ENCODE peak calls at places on chromosomes 12 and 14, in nine cellular contexts. X is endothelial cell; N is omental fat pad; F is cardiac muscle cell; R is glutamatergic neuron; J is fibroblast of pulmonary artery; C is CD8-positive, alpha-beta T cell; E is GM12865; P is nephron progenitor cell. L is an unnamed sample.
A peak's percentile ranks its signal among the peaks of the same experiment; 100 is the strongest.

GRCh38 chr12:49058366-49059062 is 2.1 kb downstream of the KMT2D start:
- DNase-seq in X (no peak), N (no peak), F (no peak), R (no peak), J (no peak), C (no peak), E (no peak), P (no peak), L (no peak)

GRCh38 chr12:93612719-93613228 is 40.3 kb downstream of the SOCS2 start:
- DNase-seq in X (no peak), N (no peak), F (no peak), R (no peak), J (no peak), C (no peak), E (no peak), P (no peak), L (no peak)

GRCh38 chr14:57818511-57818910 is 47.4 kb downstream of the SLC35F4 start:
- DNase-seq in X (no peak), N (no peak), F (no peak), R (no peak), J (no peak), C (no peak), E (no peak), P (no peak), L (no peak)

GRCh38 chr12:70393787-70394519 is 27.9 kb downstream of the KCNMB4 start:
- DNase-seq in X (no peak), N (no peak), F (no peak), R (no peak), J (peak; percentile 61), C (no peak), E (no peak), P (no peak), L (no peak)

GRCh38 chr14:81435578-81436295 is 35.6 kb upstream of the STON2 start:
- DNase-seq in X (peak; percentile 66), N (no peak), F (peak; percentile 83), R (peak; percentile 57), J (peak; percentile 11), C (peak; percentile 49), E (no peak), P (peak; percentile 70), L (peak; percentile 42)

GRCh38 chr12:2646341-2646740 is 148.4 kb upstream of the FKBP4 start:
- DNase-seq in X (no peak), N (no peak), F (no peak), R (no peak), J (no peak), C (no peak), E (no peak), P (no peak), L (no peak)

GRCh38 chr14:88463318-88463717 is 77.9 kb downstream of the SPATA7 start:
- DNase-seq in X (no peak), N (no peak), F (peak; percentile 25), R (no peak), J (peak; percentile 29), C (no peak), E (peak; percentile 32), P (no peak), L (peak; percentile 49)

GRCh38 chr12:95262808-95263207 is 45.2 kb downstream of the VEZT start:
- DNase-seq in X (peak; percentile 49), N (no peak), F (no peak), R (no peak), J (peak; percentile 60), C (no peak), E (no peak), P (no peak), L (no peak)

DNA sequence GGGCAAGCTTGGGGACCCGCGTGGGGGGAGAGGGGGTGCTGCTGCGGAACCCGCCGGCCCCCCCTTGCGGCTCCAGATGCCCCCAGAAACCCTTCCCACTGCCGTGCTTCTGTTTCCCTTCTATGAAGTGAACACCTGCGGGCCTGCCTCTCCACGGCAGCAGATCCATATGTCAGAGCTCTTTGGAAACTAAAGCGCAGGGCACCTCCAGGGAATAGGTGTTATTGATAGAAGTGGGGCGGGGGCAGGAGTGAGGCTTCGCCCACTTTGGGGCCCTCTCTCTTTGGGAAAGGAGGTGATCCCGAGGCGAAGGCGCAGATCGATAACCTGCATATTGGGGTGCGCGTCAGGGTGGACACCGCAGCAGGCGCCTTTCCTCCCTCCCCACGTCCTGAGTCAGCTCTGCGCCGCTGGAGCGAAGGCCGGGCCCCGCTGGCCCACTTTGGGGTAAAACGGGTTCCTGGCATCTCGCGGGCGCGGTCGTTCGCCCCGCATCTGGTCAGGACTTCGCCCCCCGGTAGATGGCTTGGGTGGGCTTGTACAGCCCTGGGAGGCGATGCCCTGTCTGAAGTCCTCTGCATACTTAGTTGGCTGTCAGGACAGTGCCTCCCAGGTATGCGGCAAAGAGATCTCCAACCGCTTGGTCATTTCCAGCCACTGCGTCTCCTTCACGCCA is 524 bp downstream of the KMT5A start:
- DNase-seq in X (peak; percentile 24), N (no peak), F (peak; percentile 11), R (no peak), J (no peak), C (no peak), E (peak; percentile 38), P (peak; percentile 45), L (no peak)
- TF ChIP-seq CTCF in X (no peak), N (no peak), F (no peak), R (no peak), J (no peak), C (no peak), E (no peak), P (no peak), L (peak; percentile 2)

GRCh38 chr14:24315243-24315806 is 4.0 kb downstream of the LTB4R start:
- DNase-seq in X (no peak), N (no peak), F (no peak), R (no peak), J (no peak), C (no peak), E (no peak), P (no peak), L (no peak)

GRCh38 chr14:24314377-24315193 is 3.3 kb downstream of the LTB4R start:
- DNase-seq in X (no peak), N (no peak), F (no peak), R (no peak), J (no peak), C (no peak), E (no peak), P (no peak), L (no peak)

GRCh38 chr14:24316597-24316950 is 5.3 kb downstream of the LTB4R start:
- DNase-seq in X (no peak), N (no peak), F (no peak), R (no peak), J (no peak), C (no peak), E (no peak), P (no peak), L (no peak)

GRCh38 chr14:24317141-24317927 is 6.0 kb downstream of the LTB4R start:
- DNase-seq in X (no peak), N (no peak), F (no peak), R (no peak), J (no peak), C (no peak), E (no peak), P (no peak), L (no peak)

DNA sequence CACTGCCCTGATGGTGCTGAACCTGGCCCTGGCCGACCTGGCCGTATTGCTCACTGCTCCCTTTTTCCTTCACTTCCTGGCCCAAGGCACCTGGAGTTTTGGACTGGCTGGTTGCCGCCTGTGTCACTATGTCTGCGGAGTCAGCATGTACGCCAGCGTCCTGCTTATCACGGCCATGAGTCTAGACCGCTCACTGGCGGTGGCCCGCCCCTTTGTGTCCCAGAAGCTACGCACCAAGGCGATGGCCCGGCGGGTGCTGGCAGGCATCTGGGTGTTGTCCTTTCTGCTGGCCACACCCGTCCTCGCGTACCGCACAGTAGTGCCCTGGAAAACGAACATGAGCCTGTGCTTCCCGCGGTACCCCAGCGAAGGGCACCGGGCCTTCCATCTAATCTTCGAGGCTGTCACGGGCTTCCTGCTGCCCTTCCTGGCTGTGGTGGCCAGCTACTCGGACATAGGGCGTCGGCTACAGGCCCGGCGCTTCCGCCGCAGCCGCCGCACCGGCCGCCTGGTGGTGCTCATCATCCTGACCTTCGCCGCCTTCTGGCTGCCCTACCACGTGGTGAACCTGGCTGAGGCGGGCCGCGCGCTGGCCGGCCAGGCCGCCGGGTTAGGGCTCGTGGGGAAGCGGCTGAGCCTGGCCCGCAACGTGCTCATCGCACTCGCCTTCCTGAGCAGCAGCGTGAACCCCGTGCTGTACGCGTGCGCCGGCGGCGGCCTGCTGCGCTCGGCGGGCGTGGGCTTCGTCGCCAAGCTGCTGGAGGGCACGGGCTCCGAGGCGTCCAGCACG is 4.7 kb downstream of the LTB4R start:
- DNase-seq in X (no peak), N (no peak), F (no peak), R (peak; percentile 31), J (no peak), C (no peak), E (no peak), P (no peak), L (no peak)
- TF ChIP-seq CTCF in X (no peak), N (no peak), F (peak; percentile 13), R (no peak), J (no peak), C (no peak), E (no peak), P (no peak), L (no peak)

GRCh38 chr14:36208690-36209278 is 32.3 kb upstream of the PTCSC3 start:
- DNase-seq in X (no peak), N (no peak), F (no peak), R (no peak), J (no peak), C (no peak), E (no peak), P (no peak), L (no peak)

GRCh38 chr14:36212987-36213386 is 36.5 kb upstream of the PTCSC3 start:
- DNase-seq in X (no peak), N (no peak), F (no peak), R (no peak), J (no peak), C (no peak), E (no peak), P (no peak), L (no peak)

GRCh38 chr14:36204674-36205073 is 28.2 kb upstream of the PTCSC3 start:
- DNase-seq in X (no peak), N (no peak), F (no peak), R (no peak), J (no peak), C (no peak), E (peak; percentile 1), P (no peak), L (no peak)

GRCh38 chr14:36212577-36212976 is 36.1 kb upstream of the PTCSC3 start:
- DNase-seq in X (no peak), N (no peak), F (no peak), R (no peak), J (no peak), C (no peak), E (no peak), P (no peak), L (no peak)

DNA sequence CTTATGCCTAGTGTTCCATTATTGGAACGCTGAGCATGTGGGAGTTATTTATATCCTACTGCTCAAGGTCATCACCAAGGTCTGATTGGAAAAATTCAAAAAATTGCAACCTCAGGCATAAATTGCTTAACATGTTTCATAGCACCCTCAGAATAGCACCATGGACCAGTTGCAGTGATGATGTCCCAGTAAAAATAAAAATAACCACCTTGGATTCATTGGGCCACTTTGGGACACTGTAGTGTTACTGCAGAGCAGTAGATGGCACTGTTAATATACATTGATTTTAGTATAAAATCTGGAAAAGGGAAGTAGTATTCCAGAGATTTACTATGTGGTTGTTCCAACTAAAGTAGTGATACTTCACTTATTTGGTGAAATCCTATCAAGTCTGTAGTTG is 31.0 kb upstream of the PTCSC3 start:
- DNase-seq in X (no peak), N (no peak), F (peak; percentile 5), R (no peak), J (peak; percentile 13), C (no peak), E (no peak), P (no peak), L (no peak)
- TF ChIP-seq CTCF in X (no peak), N (no peak), F (peak; percentile 21), R (no peak), J (peak; percentile 26), C (no peak), E (no peak), P (no peak), L (no peak)

DNA sequence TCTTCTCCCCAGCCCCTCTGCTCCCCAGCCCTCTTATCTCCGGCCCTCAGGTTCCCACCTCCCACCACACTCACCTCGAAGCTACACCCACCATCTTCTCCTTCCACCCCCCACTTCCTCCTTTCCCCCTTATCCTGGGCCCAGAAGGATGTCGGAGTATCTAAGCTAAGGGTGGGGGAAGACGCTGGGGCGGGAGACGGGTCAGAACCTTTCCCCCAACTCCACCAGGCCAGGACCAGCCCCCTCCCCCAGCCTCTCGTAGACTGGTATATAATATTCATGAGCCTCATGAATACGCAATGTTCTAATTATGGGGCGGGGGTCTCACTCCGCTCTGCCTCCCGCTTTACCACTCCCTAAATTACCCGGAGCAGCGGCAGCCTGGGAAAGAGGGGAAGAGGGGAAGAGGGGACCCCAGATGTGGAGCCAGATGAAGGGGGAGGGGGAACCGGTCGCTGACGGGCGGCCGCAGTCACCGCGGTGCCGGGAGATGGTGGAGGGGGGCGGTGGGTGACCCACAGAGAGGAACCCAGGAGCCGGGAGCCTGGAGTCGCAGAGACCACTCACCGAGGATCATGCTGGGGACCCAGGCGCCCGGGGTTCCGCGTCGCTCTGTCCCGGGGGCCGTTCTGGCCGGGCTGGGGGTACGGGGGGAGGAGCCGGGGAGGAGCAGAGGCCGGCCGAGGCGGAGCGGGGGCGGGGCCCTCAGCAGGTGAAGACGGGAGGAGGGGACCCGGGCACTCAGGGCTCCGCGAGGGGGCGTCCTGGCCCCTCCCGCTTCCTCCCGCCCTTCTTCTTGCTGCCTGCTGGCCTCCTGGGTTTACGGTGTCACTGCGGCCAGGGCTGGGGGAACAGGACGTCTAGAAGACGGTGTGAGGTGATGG is 6.4 kb upstream of the ZNF385A start:
- DNase-seq in X (peak; percentile 71), N (no peak), F (peak; percentile 81), R (peak; percentile 71), J (no peak), C (peak; percentile 77), E (peak; percentile 64), P (peak; percentile 83), L (peak; percentile 91)
- TF ChIP-seq CTCF in X (no peak), N (no peak), F (peak; percentile 14), R (no peak), J (no peak), C (no peak), E (peak; percentile 21), P (no peak), L (peak; percentile 36)